ENCODE peak calls at places on chromosome 10, in five cellular contexts. L is thyroid gland, X is HepG2, W is IMR-90, Y is stomach. O is an unnamed sample.

GRCh38 chr10:14723052-14723689 is 51.5 kb downstream of the FAM107B start:
- DNase-seq in X (no peak), L (no peak), Y (no peak), W (no peak), O (no peak)

GRCh38 chr10:92550924-92551323 is 23.0 kb downstream of the IDE start:
- DNase-seq in X (no peak), Y (no peak), W (no peak), L (no peak), O (no peak)

GRCh38 chr10:100529473-100530298 is at the start of gene NDUFB8:
- DNase-seq in L (peak), Y (peak), X (peak), W (peak), O (peak)

GRCh38 chr10:97633921-97634320 is 621 bp upstream of the MORN4 start:
- DNase-seq in X (peak), L (no peak), W (no peak), Y (no peak), O (no peak)

GRCh38 chr10:108358912-108359311 is 1194.4 kb upstream of the SORCS1 start:
- DNase-seq in L (no peak), W (peak), X (peak), Y (no peak), O (no peak)

GRCh38 chr10:62188021-62188616 is 80.5 kb downstream of the RTKN2 start:
- DNase-seq in W (no peak), X (no peak), Y (no peak), L (no peak), O (no peak)

GRCh38 chr10:124649209-124649608 is 95.0 kb downstream of the FAM53B start:
- DNase-seq in W (no peak), X (no peak), Y (no peak), L (peak), O (peak)

GRCh38 chr10:128091636-128092210 is 34.5 kb downstream of the MKI67 start:
- DNase-seq in L (no peak), X (no peak), W (no peak), Y (no peak), O (no peak)

GRCh38 chr10:84388148-84388547 is 59.8 kb downstream of the CCSER2 start:
- DNase-seq in Y (no peak), X (peak), W (no peak), L (no peak), O (no peak)

GRCh38 chr10:88702848-88703597 is 3.0 kb upstream of the LIPK start:
- DNase-seq in W (peak), Y (peak), L (no peak), X (peak), O (no peak)

GRCh38 chr10:95628786-95629185 is 27.7 kb downstream of the ALDH18A1 start:
- DNase-seq in L (no peak), X (no peak), Y (no peak), W (no peak), O (no peak)

GRCh38 chr10:53153831-53154230 is 381.2 kb upstream of the MBL2 start:
- DNase-seq in L (no peak), Y (no peak), X (no peak), W (no peak), O (no peak)

GRCh38 chr10:81978238-81978637 is 103.2 kb downstream of the NRG3 start:
- DNase-seq in Y (no peak), L (no peak), W (no peak), X (peak), O (no peak)

GRCh38 chr10:71443676-71444075 is 47.0 kb downstream of the CDH23 start:
- DNase-seq in W (no peak), Y (no peak), L (no peak), X (no peak), O (no peak)

GRCh38 chr10:58818889-58819288 is 306.2 kb downstream of the BICC1 start:
- DNase-seq in W (peak), Y (no peak), X (peak), L (no peak), O (no peak)

GRCh38 chr10:7486533-7486932 is 75.7 kb upstream of the SFMBT2 start:
- DNase-seq in Y (no peak), X (no peak), L (no peak), W (no peak), O (no peak)

GRCh38 chr10:23326541-23327307 is 17.9 kb downstream of the C10orf67 start:
- DNase-seq in W (no peak), L (no peak), X (no peak), Y (no peak), O (no peak)

GRCh38 chr10:29949411-29950011 is 109.9 kb downstream of the JCAD start:
- DNase-seq in Y (no peak), X (no peak), W (peak), L (no peak), O (no peak)

GRCh38 chr10:11232222-11232961 is 214.7 kb downstream of the CELF2 start:
- DNase-seq in L (no peak), W (no peak), X (no peak), Y (no peak), O (no peak)

GRCh38 chr10:26951650-26952049 is 90.9 kb upstream of the ABI1 start:
- DNase-seq in X (no peak), L (no peak), W (no peak), Y (no peak), O (no peak)

GRCh38 chr10:84405662-84406061 is 77.3 kb downstream of the CCSER2 start:
- DNase-seq in L (no peak), Y (no peak), W (peak), X (no peak), O (no peak)

GRCh38 chr10:74988787-74989574 is 122.5 kb upstream of the SAMD8 start:
- DNase-seq in Y (no peak), X (no peak), W (no peak), L (no peak), O (no peak)
- H3K27ac ChIP-seq in Y (peak), X (no peak), W (no peak), L (no peak), O (peak)

GRCh38 chr10:102420443-102420809 is 210 bp upstream of the FBXL15 start:
- DNase-seq in Y (peak), W (no peak), X (no peak), L (no peak), O (no peak)
- TF ChIP-seq POLR2A in Y (no peak), W (no peak), X (no peak), L (no peak), O (no peak)

GRCh38 chr10:101709359-101710063 is 14.5 kb upstream of the FBXW4 start:
- DNase-seq in X (no peak), W (peak), Y (no peak), L (no peak), O (no peak)

GRCh38 chr10:101710793-101711192 is 15.8 kb upstream of the FBXW4 start:
- DNase-seq in Y (no peak), L (no peak), X (no peak), W (no peak), O (no peak)

GRCh38 chr10:101708870-101709269 is 13.9 kb upstream of the FBXW4 start:
- DNase-seq in X (no peak), W (no peak), Y (no peak), L (no peak), O (no peak)

GRCh38 chr10:101708073-101708472 is 13.1 kb upstream of the FBXW4 start:
- DNase-seq in W (no peak), L (no peak), X (no peak), Y (no peak), O (no peak)

DNA sequence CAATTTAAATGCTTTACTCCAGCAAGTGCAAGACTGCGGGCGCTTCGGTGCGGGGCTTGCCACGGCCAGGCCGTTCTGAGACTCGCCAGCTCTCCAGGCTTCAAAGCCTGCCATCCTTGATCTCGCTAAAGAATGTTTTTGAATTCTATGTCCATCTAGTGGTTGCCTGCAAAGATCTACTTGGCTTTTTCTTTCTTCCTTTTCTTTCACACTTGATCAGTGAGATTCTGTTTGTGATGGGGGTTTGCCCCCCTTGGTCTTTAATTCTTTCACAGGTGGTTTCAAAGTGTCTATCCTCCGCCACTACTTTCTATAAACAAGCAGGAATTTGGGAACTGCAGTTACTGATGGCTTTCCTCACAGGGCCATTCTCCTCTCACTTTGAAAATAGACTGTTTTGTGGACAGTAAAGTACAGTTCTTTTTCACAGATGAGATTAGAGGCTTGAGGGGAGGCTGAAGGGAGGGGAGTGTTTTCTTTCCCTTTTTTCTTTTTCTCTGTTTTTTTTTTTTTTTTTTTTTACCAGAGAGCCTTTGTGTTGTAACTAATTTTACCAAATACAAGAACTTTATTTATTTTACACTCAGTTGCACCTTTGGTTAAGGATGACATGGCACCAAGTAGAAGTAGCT is 15.2 kb upstream of the FBXW4 start:
- DNase-seq in L (no peak), X (no peak), W (peak), Y (no peak), O (no peak)
- TF ChIP-seq CTCF in L (no peak), X (no peak), W (peak), Y (no peak), O (no peak)

DNA sequence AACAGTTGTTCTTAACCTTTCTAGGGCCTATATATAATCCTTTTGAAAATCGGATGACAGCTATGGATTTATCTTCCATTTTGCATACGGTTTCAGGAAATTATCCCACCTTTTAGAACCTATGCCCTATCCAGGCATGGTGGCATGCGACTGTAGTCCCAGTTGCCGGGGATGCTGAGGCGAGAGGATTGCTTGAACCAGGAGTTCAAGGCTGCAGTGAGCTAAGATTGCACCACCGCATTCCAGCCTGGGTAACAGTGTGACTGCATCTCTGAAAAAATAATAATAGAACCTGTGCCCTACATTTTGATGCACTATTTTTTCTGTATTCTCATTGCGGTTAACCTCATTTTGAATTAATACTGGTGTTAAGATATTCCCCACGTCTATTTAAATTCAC is 11.6 kb downstream of the CCAR1 start:
- DNase-seq in W (no peak), Y (no peak), L (no peak), X (no peak), O (no peak)
- H3K27ac ChIP-seq in W (no peak), Y (no peak), L (no peak), X (no peak), O (no peak)

GRCh38 chr10:22228943-22229755 is 11.3 kb upstream of the EBLN1 start:
- DNase-seq in W (peak), Y (peak), L (peak), X (peak), O (peak)
- TF ChIP-seq POLR2A in W (no peak), Y (no peak), L (peak), X (no peak), O (peak)

DNA sequence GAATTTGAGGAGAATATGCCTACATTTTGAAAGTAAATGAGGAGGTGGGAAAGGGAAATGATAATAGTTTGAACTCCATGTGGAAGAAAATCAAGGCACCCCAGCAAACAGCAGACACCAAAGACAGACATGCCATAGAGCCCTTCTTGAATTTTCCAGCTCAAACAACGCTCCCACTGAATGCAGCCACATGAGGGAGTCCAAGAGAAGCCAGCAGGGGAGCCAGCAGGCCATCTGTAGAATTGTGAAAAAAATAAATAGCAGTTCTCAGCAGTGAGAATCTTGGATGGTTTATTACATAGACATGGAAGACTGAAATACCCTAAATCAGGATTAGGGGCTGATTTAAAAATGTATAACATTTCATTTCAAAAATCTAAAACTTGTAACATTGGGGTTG is 1567.3 kb upstream of the LRRTM3 start:
- DNase-seq in W (no peak), X (peak), Y (no peak), L (peak), O (no peak)
- TF ChIP-seq CTCF in W (peak), X (peak), Y (no peak), L (no peak), O (no peak)

GRCh38 chr10:110228066-110228465 is 20.7 kb downstream of the MXI1 start:
- DNase-seq in X (no peak), W (no peak), L (no peak), Y (no peak), O (no peak)
- H3K27ac ChIP-seq in X (no peak), W (no peak), L (no peak), Y (peak), O (peak)

DNA sequence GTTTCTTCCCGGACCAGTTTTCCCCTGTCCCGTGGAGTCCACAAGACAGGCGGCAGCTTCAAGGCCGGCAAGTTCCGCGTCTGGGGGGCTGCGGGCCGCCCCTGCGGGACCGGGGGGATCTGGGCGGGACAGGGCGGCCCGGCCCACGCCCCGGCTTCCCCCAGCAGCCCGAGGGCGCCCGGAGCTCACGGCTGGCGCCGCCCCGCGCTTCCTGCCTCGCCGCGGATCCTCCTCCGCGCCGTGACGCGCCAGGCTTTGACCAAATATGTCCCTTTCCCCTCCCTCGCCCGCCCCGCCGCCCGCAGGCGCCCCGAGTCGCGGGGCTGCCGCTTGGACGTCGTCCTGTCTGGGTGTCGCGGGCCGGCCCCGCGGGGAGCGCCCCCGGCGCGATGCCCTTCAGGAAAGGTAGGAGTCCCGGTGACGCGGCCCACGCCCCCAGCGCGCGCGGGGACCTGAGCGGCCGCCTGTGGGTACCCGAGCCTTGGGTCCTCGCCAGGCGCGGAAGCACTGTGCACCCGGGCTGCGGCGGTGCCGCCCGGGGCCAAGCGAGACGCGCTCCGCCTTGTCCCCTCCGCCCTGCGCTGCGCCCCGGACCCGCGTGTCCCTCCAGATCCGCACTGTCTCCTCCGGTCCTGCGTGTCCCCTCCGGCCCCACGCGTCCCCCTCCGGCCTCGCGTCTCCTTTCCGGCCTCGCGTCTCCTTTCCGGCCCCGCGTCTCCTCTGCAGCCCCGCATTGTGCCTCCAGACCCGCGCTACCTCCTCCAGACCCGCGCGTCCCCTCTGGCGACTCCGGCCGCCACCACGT is 56.0 kb downstream of the RBM17 start:
- DNase-seq in L (peak), X (peak), Y (peak), W (peak), O (peak)
- TF ChIP-seq POLR2A in L (peak), X (no peak), Y (no peak), W (peak), O (peak)